ENCODE peak calls at places on chromosomes 4 and X, in nine cellular contexts. I is stomach, Y is neuronal stem cell, K is IMR-90, O is uterus, X is Caco-2, N is psoas muscle, V is heart right ventricle, P is lung. Q is an unnamed sample.
A peak's percentile ranks its signal among the peaks of the same experiment; 100 is the strongest.

GRCh38 chr4:122922877-122923511 is 597 bp upstream of the NUDT6 start:
- DNase-seq in I (peak; percentile 83), Y (peak; percentile 83), K (peak; percentile 82), O (peak; percentile 86), X (peak; percentile 80), N (peak; percentile 79), V (peak; percentile 86), P (peak; percentile 87), Q (peak; percentile 93)

GRCh38 chr4:167177925-167178324 is 56.4 kb downstream of the SPOCK3 start:
- DNase-seq in I (no peak), Y (no peak), K (no peak), O (no peak), X (no peak), N (no peak), V (no peak), P (no peak), Q (no peak)

GRCh38 chr4:47271296-47271695 is 192.2 kb downstream of the COMMD8 start:
- DNase-seq in I (no peak), Y (no peak), K (no peak), O (no peak), X (no peak), N (no peak), V (no peak), P (no peak), Q (no peak)

GRCh38 chr4:182973421-182974340 is 56.5 kb upstream of the DCTD start:
- DNase-seq in I (no peak), Y (no peak), K (peak; percentile 25), O (no peak), X (no peak), N (no peak), V (no peak), P (no peak), Q (no peak)

GRCh38 chrX:81259714-81260395 is 58.0 kb downstream of the SH3BGRL start:
- DNase-seq in I (no peak), Y (no peak), K (peak; percentile 20), O (no peak), X (no peak), N (no peak), V (no peak), P (no peak), Q (no peak)

GRCh38 chrX:120316587-120317283 is 5.5 kb upstream of the TMEM255A start:
- DNase-seq in I (no peak), Y (no peak), K (peak; percentile 29), O (no peak), X (peak; percentile 36), N (no peak), V (no peak), P (no peak), Q (no peak)

GRCh38 chrX:133670394-133670793 is 255.1 kb upstream of the GPC4 start:
- DNase-seq in I (no peak), Y (peak; percentile 42), K (peak; percentile 31), O (peak; percentile 31), X (no peak), N (no peak), V (peak; percentile 5), P (no peak), Q (no peak)

GRCh38 chr4:5758741-5759140 is 47.7 kb downstream of the EVC start:
- DNase-seq in I (no peak), Y (no peak), K (peak; percentile 99), O (no peak), X (no peak), N (no peak), V (no peak), P (no peak), Q (no peak)

GRCh38 chr4:100106982-100107381 is 83.3 kb downstream of the DDIT4L start:
- DNase-seq in I (no peak), Y (no peak), K (no peak), O (no peak), X (no peak), N (no peak), V (no peak), P (no peak), Q (no peak)

GRCh38 chrX:98380106-98380505 is 1496.4 kb downstream of the RPA4 start:
- DNase-seq in I (no peak), Y (no peak), K (no peak), O (no peak), X (no peak), N (no peak), V (no peak), P (no peak), Q (no peak)

GRCh38 chrX:98380556-98380955 is 1496.8 kb downstream of the RPA4 start:
- DNase-seq in I (no peak), Y (no peak), K (no peak), O (no peak), X (no peak), N (no peak), V (no peak), P (no peak), Q (no peak)

GRCh38 chrX:98379134-98379533 is 1495.4 kb downstream of the RPA4 start:
- DNase-seq in I (no peak), Y (no peak), K (no peak), O (no peak), X (no peak), N (no peak), V (no peak), P (no peak), Q (no peak)
- H3K4me3 ChIP-seq in I (no peak overlapping the region), Y (no peak overlapping the region), K (no peak overlapping the region), O (no peak overlapping the region), X (no peak overlapping the region), N (no peak overlapping the region), V (no peak overlapping the region), P (no peak overlapping the region), Q (no peak overlapping the region)

DNA sequence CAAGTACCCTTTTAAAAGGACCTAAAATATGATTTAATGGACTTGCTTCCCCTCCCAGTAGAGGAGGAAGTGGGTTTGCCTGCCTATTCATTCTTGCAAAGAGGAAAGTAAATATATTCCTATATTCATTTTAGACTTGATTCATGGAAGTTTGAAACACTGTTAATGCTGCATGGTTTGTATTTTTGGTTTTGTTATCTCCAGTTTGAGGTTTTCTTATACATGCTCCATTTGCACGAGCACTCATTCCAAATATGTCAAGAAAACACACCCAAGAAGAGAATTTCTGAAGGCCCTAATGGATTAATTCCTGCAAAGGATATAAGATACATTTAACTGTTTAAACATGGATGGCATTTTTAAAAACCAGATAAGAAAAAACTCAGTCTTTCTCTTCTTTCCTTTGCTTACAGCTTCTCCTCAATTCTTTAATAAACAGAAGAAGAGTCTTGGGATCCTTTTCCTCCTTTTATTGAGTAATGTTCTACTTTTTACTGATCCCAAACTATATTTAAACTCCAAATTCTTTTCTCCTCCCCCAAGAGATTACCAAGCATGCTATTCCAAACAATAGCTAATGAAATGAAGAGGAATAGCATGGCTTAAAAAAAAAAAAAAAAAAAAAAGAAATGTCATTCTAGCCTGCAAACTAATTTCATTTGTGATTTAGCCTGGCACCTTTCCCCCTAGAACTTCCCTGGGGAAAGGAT is 54.6 kb upstream of the LDB2 start:
- DNase-seq in I (no peak), Y (no peak), K (peak; percentile 15), O (no peak), X (no peak), N (no peak), V (no peak), P (no peak), Q (no peak)
- H3K9me3 ChIP-seq in I (peaks cover 7% of the 10 kb centered on the region), Y (peaks cover 2% of the 10 kb centered on the region), K (peaks cover 3% of the 10 kb centered on the region), O (no peaks in the 10 kb centered on the region), X (no peaks in the 10 kb centered on the region), N (peaks cover 7% of the 10 kb centered on the region), V (peaks cover 25% of the 10 kb centered on the region), P (no peaks in the 10 kb centered on the region), Q (peaks cover 2% of the 10 kb centered on the region)

GRCh38 chr4:8600266-8600665 is 7.7 kb downstream of the CPZ start:
- DNase-seq in I (no peak), Y (no peak), K (no peak), O (no peak), X (no peak), N (no peak), V (no peak), P (no peak), Q (no peak)

GRCh38 chr4:8599657-8600056 is 7.1 kb downstream of the CPZ start:
- DNase-seq in I (no peak), Y (no peak), K (peak; percentile 82), O (peak; percentile 43), X (no peak), N (no peak), V (no peak), P (no peak), Q (no peak)

GRCh38 chr4:8601556-8601955 is 9.0 kb downstream of the CPZ start:
- DNase-seq in I (no peak), Y (no peak), K (no peak), O (no peak), X (no peak), N (no peak), V (no peak), P (no peak), Q (no peak)

GRCh38 chr4:8600686-8601085 is 8.1 kb downstream of the CPZ start:
- DNase-seq in I (no peak), Y (no peak), K (no peak), O (no peak), X (no peak), N (no peak), V (no peak), P (no peak), Q (no peak)

DNA sequence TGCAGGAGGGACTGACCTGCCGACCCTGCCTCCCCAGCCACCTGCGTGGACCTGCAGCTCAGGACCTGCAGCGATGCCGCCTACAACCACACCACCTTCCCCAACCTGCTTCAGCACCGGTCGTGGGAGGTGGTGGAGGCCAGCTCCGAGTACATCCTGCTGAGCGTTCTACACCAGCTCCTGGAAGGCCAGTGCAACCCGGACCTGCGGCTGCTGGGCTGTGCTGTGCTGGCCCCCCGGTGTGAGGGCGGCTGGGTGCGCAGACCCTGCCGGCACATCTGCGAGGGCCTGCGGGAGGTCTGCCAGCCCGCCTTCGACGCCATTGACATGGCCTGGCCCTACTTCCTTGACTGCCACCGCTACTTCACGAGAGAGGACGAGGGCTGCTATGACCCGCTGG is 8.5 kb downstream of the CPZ start:
- DNase-seq in I (no peak), Y (no peak), K (no peak), O (no peak), X (no peak), N (no peak), V (no peak), P (no peak), Q (no peak)
- H3K36me3 ChIP-seq in I (no peaks in the 10 kb centered on the region), Y (no peaks in the 10 kb centered on the region), K (peaks cover 52% of the 10 kb centered on the region), O (no peaks in the 10 kb centered on the region), X (no peaks in the 10 kb centered on the region), N (no peaks in the 10 kb centered on the region), V (no peaks in the 10 kb centered on the region), P (no peaks in the 10 kb centered on the region), Q (no peaks in the 10 kb centered on the region)

GRCh38 chr4:7309176-7309575 is 116.8 kb downstream of the SORCS2 start:
- DNase-seq in I (no peak), Y (no peak), K (no peak), O (no peak), X (no peak), N (peak; percentile 3), V (no peak), P (no peak), Q (no peak)

GRCh38 chr4:7306986-7307385 is 114.6 kb downstream of the SORCS2 start:
- DNase-seq in I (no peak), Y (no peak), K (no peak), O (no peak), X (no peak), N (peak; percentile 4), V (no peak), P (no peak), Q (no peak)

GRCh38 chr4:7306021-7306420 is 113.7 kb downstream of the SORCS2 start:
- DNase-seq in I (no peak), Y (no peak), K (no peak), O (no peak), X (no peak), N (no peak), V (no peak), P (no peak), Q (peak; percentile 46)

GRCh38 chr4:7306566-7306965 is 114.2 kb downstream of the SORCS2 start:
- DNase-seq in I (no peak), Y (no peak), K (no peak), O (no peak), X (no peak), N (no peak), V (no peak), P (no peak), Q (peak; percentile 39)

GRCh38 chr4:7307391-7308099 is 115.2 kb downstream of the SORCS2 start:
- DNase-seq in I (no peak), Y (no peak), K (no peak), O (no peak), X (no peak), N (peak; percentile 3), V (peak; percentile 27), P (no peak), Q (no peak)
- H3K4me3 ChIP-seq in I (no peak overlapping the region), Y (peak overlapping the region; percentile 46), K (no peak overlapping the region), O (no peak overlapping the region), X (no peak overlapping the region), N (no peak overlapping the region), V (no peak overlapping the region), P (no peak overlapping the region), Q (no peak overlapping the region)

Q was measured in aorta.